ENCODE peak calls at places on chromosome 14, in five cellular contexts. One of them, this sample, is unnamed.

GRCh38 chr14:76261371-76261811 is 109.7 kb downstream of the GPATCH2L start:
- DNase-seq in heart left ventricle: no peak
- DNase-seq in activated effector memory CD4-positive, alpha-beta T cell treated with Interleukin-2 at 50 U/mL for 16 hours: no peak
- DNase-seq in B cell: no peak
- DNase-seq in GM12891: no peak
- DNase-seq in this sample: no peak

GRCh38 chr14:89093083-89093482 is 268.6 kb downstream of the TTC8 start:
- DNase-seq in heart left ventricle: no peak
- DNase-seq in activated effector memory CD4-positive, alpha-beta T cell treated with Interleukin-2 at 50 U/mL for 16 hours: no peak
- DNase-seq in B cell: no peak
- DNase-seq in GM12891: no peak
- DNase-seq in this sample: no peak

GRCh38 chr14:73191441-73191840 is 45.9 kb upstream of the PAPLN start:
- DNase-seq in heart left ventricle: no peak
- DNase-seq in activated effector memory CD4-positive, alpha-beta T cell treated with Interleukin-2 at 50 U/mL for 16 hours: no peak
- DNase-seq in B cell: no peak
- DNase-seq in GM12891: no peak
- DNase-seq in this sample: no peak

GRCh38 chr14:90495357-90496276 is 98.8 kb downstream of the CALM1 start:
- DNase-seq in heart left ventricle: peak
- DNase-seq in activated effector memory CD4-positive, alpha-beta T cell treated with Interleukin-2 at 50 U/mL for 16 hours: no peak
- DNase-seq in B cell: no peak
- DNase-seq in GM12891: peak
- DNase-seq in this sample: no peak

GRCh38 chr14:49966304-49966809 is 73.5 kb downstream of the ARF6 start:
- DNase-seq in heart left ventricle: no peak
- DNase-seq in activated effector memory CD4-positive, alpha-beta T cell treated with Interleukin-2 at 50 U/mL for 16 hours: no peak
- DNase-seq in B cell: no peak
- DNase-seq in GM12891: no peak
- DNase-seq in this sample: no peak

GRCh38 chr14:96940009-96940408 is 142.8 kb downstream of the VRK1 start:
- DNase-seq in heart left ventricle: no peak
- DNase-seq in activated effector memory CD4-positive, alpha-beta T cell treated with Interleukin-2 at 50 U/mL for 16 hours: no peak
- DNase-seq in B cell: no peak
- DNase-seq in GM12891: no peak
- DNase-seq in this sample: no peak

GRCh38 chr14:75984674-75985073 is 889 bp upstream of the IFT43 start:
- DNase-seq in heart left ventricle: no peak
- DNase-seq in activated effector memory CD4-positive, alpha-beta T cell treated with Interleukin-2 at 50 U/mL for 16 hours: no peak
- DNase-seq in B cell: no peak
- DNase-seq in GM12891: no peak
- DNase-seq in this sample: no peak

GRCh38 chr14:60642270-60642789 is 6.9 kb downstream of the SIX1 start:
- DNase-seq in heart left ventricle: no peak
- DNase-seq in activated effector memory CD4-positive, alpha-beta T cell treated with Interleukin-2 at 50 U/mL for 16 hours: no peak
- DNase-seq in B cell: no peak
- DNase-seq in GM12891: no peak
- DNase-seq in this sample: no peak

GRCh38 chr14:91315844-91316267 is 71.4 kb upstream of the GPR68 start:
- DNase-seq in heart left ventricle: peak
- DNase-seq in activated effector memory CD4-positive, alpha-beta T cell treated with Interleukin-2 at 50 U/mL for 16 hours: peak
- DNase-seq in B cell: peak
- DNase-seq in GM12891: peak
- DNase-seq in this sample: no peak

GRCh38 chr14:44040561-44040960 is 466.5 kb downstream of the FSCB start:
- DNase-seq in heart left ventricle: no peak
- DNase-seq in activated effector memory CD4-positive, alpha-beta T cell treated with Interleukin-2 at 50 U/mL for 16 hours: no peak
- DNase-seq in B cell: no peak
- DNase-seq in GM12891: no peak
- DNase-seq in this sample: no peak

GRCh38 chr14:101874001-101874400 is 90.4 kb upstream of the DYNC1H1 start:
- DNase-seq in heart left ventricle: no peak
- DNase-seq in activated effector memory CD4-positive, alpha-beta T cell treated with Interleukin-2 at 50 U/mL for 16 hours: no peak
- DNase-seq in B cell: no peak
- DNase-seq in GM12891: no peak
- DNase-seq in this sample: no peak

GRCh38 chr14:53855574-53855973 is 101.1 kb downstream of the BMP4 start:
- DNase-seq in heart left ventricle: no peak
- DNase-seq in activated effector memory CD4-positive, alpha-beta T cell treated with Interleukin-2 at 50 U/mL for 16 hours: no peak
- DNase-seq in B cell: no peak
- DNase-seq in GM12891: no peak
- DNase-seq in this sample: no peak

GRCh38 chr14:29926701-29927595 is 699 bp downstream of the PRKD1 start:
- DNase-seq in heart left ventricle: peak
- DNase-seq in activated effector memory CD4-positive, alpha-beta T cell treated with Interleukin-2 at 50 U/mL for 16 hours: no peak
- DNase-seq in B cell: peak
- DNase-seq in GM12891: peak
- DNase-seq in this sample: peak

GRCh38 chr14:90962505-90962904 is 97.9 kb downstream of the RPS6KA5 start:
- DNase-seq in heart left ventricle: no peak
- DNase-seq in activated effector memory CD4-positive, alpha-beta T cell treated with Interleukin-2 at 50 U/mL for 16 hours: no peak
- DNase-seq in B cell: no peak
- DNase-seq in GM12891: no peak
- DNase-seq in this sample: no peak

GRCh38 chr14:102774391-102775153 is 2.7 kb upstream of the TRAF3 start:
- DNase-seq in heart left ventricle: no peak
- DNase-seq in activated effector memory CD4-positive, alpha-beta T cell treated with Interleukin-2 at 50 U/mL for 16 hours: peak
- DNase-seq in B cell: peak
- DNase-seq in GM12891: peak
- DNase-seq in this sample: no peak

GRCh38 chr14:53924754-53925153 is 31.9 kb downstream of the BMP4 start:
- DNase-seq in heart left ventricle: no peak
- DNase-seq in activated effector memory CD4-positive, alpha-beta T cell treated with Interleukin-2 at 50 U/mL for 16 hours: no peak
- DNase-seq in B cell: no peak
- DNase-seq in GM12891: no peak
- DNase-seq in this sample: no peak

GRCh38 chr14:68926236-68926635 is 52.9 kb downstream of the ACTN1 start:
- DNase-seq in heart left ventricle: no peak
- DNase-seq in activated effector memory CD4-positive, alpha-beta T cell treated with Interleukin-2 at 50 U/mL for 16 hours: no peak
- DNase-seq in B cell: no peak
- DNase-seq in GM12891: no peak
- DNase-seq in this sample: peak

GRCh38 chr14:21347201-21347600 is 36.6 kb downstream of the SUPT16H start:
- DNase-seq in heart left ventricle: no peak
- DNase-seq in activated effector memory CD4-positive, alpha-beta T cell treated with Interleukin-2 at 50 U/mL for 16 hours: no peak
- DNase-seq in B cell: no peak
- DNase-seq in GM12891: no peak
- DNase-seq in this sample: no peak

GRCh38 chr14:35829449-35829848 is 3.3 kb downstream of the BRMS1L start:
- DNase-seq in heart left ventricle: no peak
- DNase-seq in activated effector memory CD4-positive, alpha-beta T cell treated with Interleukin-2 at 50 U/mL for 16 hours: no peak
- DNase-seq in B cell: no peak
- DNase-seq in GM12891: no peak
- DNase-seq in this sample: no peak

GRCh38 chr14:23559010-23559920 is 3.2 kb downstream of the THTPA start:
- DNase-seq in heart left ventricle: peak
- DNase-seq in activated effector memory CD4-positive, alpha-beta T cell treated with Interleukin-2 at 50 U/mL for 16 hours: peak
- DNase-seq in B cell: peak
- DNase-seq in GM12891: no peak
- DNase-seq in this sample: no peak

GRCh38 chr14:94545131-94545841 is 16.0 kb upstream of the SERPINA4 start:
- DNase-seq in heart left ventricle: no peak
- DNase-seq in activated effector memory CD4-positive, alpha-beta T cell treated with Interleukin-2 at 50 U/mL for 16 hours: no peak
- DNase-seq in B cell: no peak
- DNase-seq in GM12891: no peak
- DNase-seq in this sample: no peak

GRCh38 chr14:84622357-84622756 is 907.6 kb upstream of the FLRT2 start:
- DNase-seq in heart left ventricle: no peak
- DNase-seq in activated effector memory CD4-positive, alpha-beta T cell treated with Interleukin-2 at 50 U/mL for 16 hours: no peak
- DNase-seq in B cell: no peak
- DNase-seq in GM12891: no peak
- DNase-seq in this sample: no peak

GRCh38 chr14:29475641-29476040 is 452.0 kb downstream of the PRKD1 start:
- DNase-seq in heart left ventricle: no peak
- DNase-seq in activated effector memory CD4-positive, alpha-beta T cell treated with Interleukin-2 at 50 U/mL for 16 hours: no peak
- DNase-seq in B cell: no peak
- DNase-seq in GM12891: no peak
- DNase-seq in this sample: no peak

GRCh38 chr14:75884198-75884611 is 97.6 kb downstream of the TGFB3 start:
- DNase-seq in heart left ventricle: no peak
- DNase-seq in activated effector memory CD4-positive, alpha-beta T cell treated with Interleukin-2 at 50 U/mL for 16 hours: no peak
- DNase-seq in B cell: no peak
- DNase-seq in GM12891: no peak
- DNase-seq in this sample: no peak

GRCh38 chr14:91496790-91497189 is 13.3 kb downstream of the PPP4R3A start:
- DNase-seq in heart left ventricle: no peak
- DNase-seq in activated effector memory CD4-positive, alpha-beta T cell treated with Interleukin-2 at 50 U/mL for 16 hours: no peak
- DNase-seq in B cell: no peak
- DNase-seq in GM12891: no peak
- DNase-seq in this sample: no peak

GRCh38 chr14:24235804-24236688 is 3.3 kb downstream of the GMPR2 start:
- DNase-seq in heart left ventricle: no peak
- DNase-seq in activated effector memory CD4-positive, alpha-beta T cell treated with Interleukin-2 at 50 U/mL for 16 hours: no peak
- DNase-seq in B cell: no peak
- DNase-seq in GM12891: no peak
- DNase-seq in this sample: no peak

GRCh38 chr14:95814363-95815225 is 62.0 kb upstream of the TUNAR start:
- DNase-seq in heart left ventricle: no peak
- DNase-seq in activated effector memory CD4-positive, alpha-beta T cell treated with Interleukin-2 at 50 U/mL for 16 hours: no peak
- DNase-seq in B cell: no peak
- DNase-seq in GM12891: no peak
- DNase-seq in this sample: no peak

GRCh38 chr14:38350102-38350501 is 94.2 kb upstream of the CLEC14A start:
- DNase-seq in heart left ventricle: no peak
- DNase-seq in activated effector memory CD4-positive, alpha-beta T cell treated with Interleukin-2 at 50 U/mL for 16 hours: no peak
- DNase-seq in B cell: no peak
- DNase-seq in GM12891: no peak
- DNase-seq in this sample: no peak

GRCh38 chr14:99619873-99620834 is 16.1 kb upstream of the CCDC85C start:
- DNase-seq in heart left ventricle: peak
- DNase-seq in activated effector memory CD4-positive, alpha-beta T cell treated with Interleukin-2 at 50 U/mL for 16 hours: no peak
- DNase-seq in B cell: no peak
- DNase-seq in GM12891: no peak
- DNase-seq in this sample: peak

GRCh38 chr14:73764881-73765280 is 50.7 kb upstream of the PNMA1 start:
- DNase-seq in heart left ventricle: peak
- DNase-seq in activated effector memory CD4-positive, alpha-beta T cell treated with Interleukin-2 at 50 U/mL for 16 hours: no peak
- DNase-seq in B cell: peak
- DNase-seq in GM12891: no peak
- DNase-seq in this sample: peak

GRCh38 chr14:59511916-59512530 is 27.7 kb downstream of the JKAMP start:
- DNase-seq in heart left ventricle: no peak
- DNase-seq in activated effector memory CD4-positive, alpha-beta T cell treated with Interleukin-2 at 50 U/mL for 16 hours: no peak
- DNase-seq in B cell: no peak
- DNase-seq in GM12891: peak
- DNase-seq in this sample: no peak

GRCh38 chr14:42548349-42548748 is 941.7 kb downstream of the LRFN5 start:
- DNase-seq in heart left ventricle: no peak
- DNase-seq in activated effector memory CD4-positive, alpha-beta T cell treated with Interleukin-2 at 50 U/mL for 16 hours: no peak
- DNase-seq in B cell: no peak
- DNase-seq in GM12891: no peak
- DNase-seq in this sample: no peak

GRCh38 chr14:57254884-57255283 is 13.8 kb downstream of the EXOC5 start:
- DNase-seq in heart left ventricle: no peak
- DNase-seq in activated effector memory CD4-positive, alpha-beta T cell treated with Interleukin-2 at 50 U/mL for 16 hours: no peak
- DNase-seq in B cell: no peak
- DNase-seq in GM12891: no peak
- DNase-seq in this sample: no peak

GRCh38 chr14:93765970-93766369 is 22.3 kb downstream of the PRIMA1 start:
- DNase-seq in heart left ventricle: no peak
- DNase-seq in activated effector memory CD4-positive, alpha-beta T cell treated with Interleukin-2 at 50 U/mL for 16 hours: no peak
- DNase-seq in B cell: no peak
- DNase-seq in GM12891: no peak
- DNase-seq in this sample: no peak

GRCh38 chr14:35287481-35288013 is 4.6 kb upstream of the PSMA6 start:
- DNase-seq in heart left ventricle: no peak
- DNase-seq in activated effector memory CD4-positive, alpha-beta T cell treated with Interleukin-2 at 50 U/mL for 16 hours: no peak
- DNase-seq in B cell: no peak
- DNase-seq in GM12891: no peak
- DNase-seq in this sample: no peak

GRCh38 chr14:58501214-58501816 is 73.8 kb downstream of the KIAA0586 start:
- DNase-seq in heart left ventricle: no peak
- DNase-seq in activated effector memory CD4-positive, alpha-beta T cell treated with Interleukin-2 at 50 U/mL for 16 hours: no peak
- DNase-seq in B cell: no peak
- DNase-seq in GM12891: no peak
- DNase-seq in this sample: no peak

GRCh38 chr14:54547583-54547982 is 19.3 kb upstream of the SAMD4A start:
- DNase-seq in heart left ventricle: no peak
- DNase-seq in activated effector memory CD4-positive, alpha-beta T cell treated with Interleukin-2 at 50 U/mL for 16 hours: no peak
- DNase-seq in B cell: no peak
- DNase-seq in GM12891: no peak
- DNase-seq in this sample: no peak

This sample was measured in Right ventricle myocardium inferior.